ENCODE peak calls at places on chromosomes 1 and 21, in five cellular contexts. U is NCI-H1092 treated with DMSO at 0.1 percent for 48 hours, T is astrocyte of the spinal cord, C is AG10803, L is ELR. F is an unnamed sample.

GRCh38 chr1:92752719-92753118 is 32.2 kb downstream of the EVI5 start:
- DNase-seq in U (no peak), C (no peak), T (peak), L (peak), F (peak)

GRCh38 chr1:205688171-205688570 is 7.9 kb upstream of the SLC45A3 start:
- DNase-seq in T (no peak), L (no peak), C (no peak), U (no peak), F (no peak)

GRCh38 chr1:234536756-234537155 is 57.8 kb upstream of the TARBP1 start:
- DNase-seq in U (no peak), L (no peak), C (no peak), T (no peak), F (no peak)

GRCh38 chr1:218365600-218365999 is 20.5 kb downstream of the TGFB2 start:
- DNase-seq in T (no peak), C (peak), L (no peak), U (no peak), F (no peak)

GRCh38 chr1:175768610-175769009 is 25.2 kb upstream of the TNR start:
- DNase-seq in L (no peak), T (no peak), C (no peak), U (no peak), F (no peak)

GRCh38 chr1:39266269-39266668 is 61.8 kb downstream of the MACF1 start:
- DNase-seq in U (no peak), T (no peak), C (peak), L (peak), F (no peak)

GRCh38 chr1:175152006-175152652 is 40.4 kb downstream of the KIAA0040 start:
- DNase-seq in C (peak), L (peak), T (peak), U (peak), F (no peak)

GRCh38 chr21:18023099-18023498 is 203.9 kb upstream of the C21orf91 start:
- DNase-seq in C (no peak), U (no peak), T (no peak), L (no peak), F (no peak)

GRCh38 chr1:119372493-119373086 is 4.0 kb downstream of the HAO2 start:
- DNase-seq in U (no peak), T (no peak), L (peak), C (peak), F (no peak)

GRCh38 chr21:34204481-34205439 is 131.4 kb downstream of the MRPS6 start:
- DNase-seq in C (no peak), T (peak), U (peak), L (no peak), F (no peak)

GRCh38 chr1:207956976-207957375 is 46.1 kb upstream of the CD34 start:
- DNase-seq in U (no peak), C (no peak), L (no peak), T (no peak), F (no peak)

GRCh38 chr1:56819393-56819899 is at the start of gene FYB2:
- DNase-seq in T (peak), L (no peak), U (no peak), C (no peak), F (no peak)

GRCh38 chr1:81804320-81804719 is 3.6 kb downstream of the ADGRL2 start:
- DNase-seq in T (no peak), C (no peak), L (no peak), U (no peak), F (peak)

GRCh38 chr1:229879746-229880145 is 187.3 kb upstream of the GALNT2 start:
- DNase-seq in C (no peak), L (no peak), T (no peak), U (no peak), F (peak)

GRCh38 chr1:206544562-206545257 is 37.4 kb downstream of the RASSF5 start:
- DNase-seq in T (peak), C (no peak), U (peak), L (peak), F (peak)

GRCh38 chr1:55375617-55376258 is 160.6 kb upstream of the USP24 start:
- DNase-seq in T (peak), C (peak), L (peak), U (peak), F (no peak)

GRCh38 chr1:207519505-207520399 is 23.8 kb downstream of the CR1 start:
- DNase-seq in T (no peak), L (peak), C (peak), U (no peak), F (no peak)

GRCh38 chr1:31769720-31770390 is 5.7 kb upstream of the ADGRB2 start:
- DNase-seq in L (no peak), T (no peak), C (no peak), U (peak), F (no peak)

GRCh38 chr1:13893456-13893855 is 193.5 kb downstream of the PRDM2 start:
- DNase-seq in U (no peak), L (no peak), T (no peak), C (no peak), F (no peak)

GRCh38 chr1:167077128-167077867 is 12.9 kb downstream of the GPA33 start:
- DNase-seq in C (no peak), U (no peak), T (no peak), L (no peak), F (no peak)

GRCh38 chr21:46634966-46635323 is 529 bp upstream of the PRMT2 start:
- DNase-seq in U (peak), L (peak), T (peak), C (peak), F (peak)

GRCh38 chr1:230858918-230859819 is 9.2 kb downstream of the C1orf198 start:
- DNase-seq in U (no peak), L (no peak), T (peak), C (peak), F (no peak)

GRCh38 chr1:188514917-188515316 is 1686.2 kb downstream of the PLA2G4A start:
- DNase-seq in U (no peak), L (no peak), T (no peak), C (no peak), F (no peak)

GRCh38 chr21:33799378-33800090 is 116.1 kb downstream of the ATP5PO start:
- DNase-seq in C (no peak), T (no peak), L (no peak), U (no peak), F (no peak)

GRCh38 chr1:66598670-66599069 is 64.7 kb downstream of the SGIP1 start:
- DNase-seq in L (peak), T (peak), U (no peak), C (peak), F (peak)

GRCh38 chr1:10760566-10761502 is 35.6 kb downstream of the CASZ1 start:
- DNase-seq in C (no peak), U (no peak), L (no peak), T (no peak), F (no peak)

GRCh38 chr21:33975548-33976081 is 60.0 kb upstream of the ATP5PO start:
- DNase-seq in L (peak), T (peak), U (no peak), C (peak), F (peak)

GRCh38 chr1:24910751-24911650 is 19.1 kb downstream of the RUNX3 start:
- DNase-seq in U (no peak), C (peak), L (peak), T (peak), F (peak)

GRCh38 chr21:29078884-29079765 is 5.7 kb upstream of the CCT8 start:
- DNase-seq in L (no peak), C (no peak), U (peak), T (peak), F (no peak)

GRCh38 chr1:216175714-216176113 is 247.5 kb downstream of the USH2A start:
- DNase-seq in T (no peak), L (no peak), U (no peak), C (no peak), F (no peak)

GRCh38 chr21:35254006-35254751 is 205.1 kb upstream of the RUNX1 start:
- DNase-seq in C (peak), U (no peak), L (peak), T (peak), F (no peak)

GRCh38 chr1:156912861-156913808 is 7.3 kb upstream of the LRRC71 start:
- DNase-seq in U (peak), L (no peak), C (no peak), T (no peak), F (peak)

GRCh38 chr1:39196244-39197215 is 8.0 kb upstream of the MACF1 start:
- DNase-seq in L (peak), U (no peak), T (peak), C (peak), F (peak)

GRCh38 chr1:223129229-223129851 is 13.7 kb downstream of the TLR5 start:
- DNase-seq in C (peak), U (peak), T (peak), L (peak), F (peak)